ENCODE peak calls at places on chromosome 21, in nine cellular contexts. G is GM03348; V is uterus; W is cardiac septum; S is fibroblast of mammary gland; N is activated T-cell treated with anti-CD3 and anti-CD28 coated beads, Interleukin-2, amount 50 U/mL, for 72 hours; B is neural progenitor cell; X is NCI-H1105; J is germinal center. T is an unnamed sample.

GRCh38 chr21:34571994-34572393 is 42.9 kb downstream of the RCAN1 start:
- DNase-seq in J (no peak), N (no peak), B (no peak), V (no peak), X (no peak), G (no peak), W (no peak), S (no peak), T (no peak)

GRCh38 chr21:33217168-33217567 is 12.6 kb upstream of the IFNAR2 start:
- DNase-seq in N (no peak), S (no peak), J (no peak), W (no peak), G (no peak), V (no peak), X (no peak), B (no peak), T (no peak)

GRCh38 chr21:44697811-44698734 is 1.1 kb downstream of the KRTAP10-12 start:
- DNase-seq in B (peak), X (no peak), J (no peak), V (no peak), W (no peak), N (no peak), S (no peak), G (no peak), T (no peak)

GRCh38 chr21:36082140-36082742 is 12.4 kb downstream of the CBR1 start:
- DNase-seq in J (no peak), N (no peak), V (no peak), S (no peak), G (no peak), B (no peak), X (no peak), W (no peak), T (peak)

GRCh38 chr21:18772404-18772803 is 368.8 kb upstream of the TMPRSS15 start:
- DNase-seq in G (no peak), N (no peak), B (no peak), J (no peak), S (peak), V (no peak), W (no peak), X (no peak), T (peak)

GRCh38 chr21:41777934-41778815 is 11.3 kb upstream of the RIPK4 start:
- DNase-seq in W (peak), X (peak), N (peak), B (peak), G (peak), V (peak), J (no peak), S (peak), T (peak)

GRCh38 chr21:14916676-14917141 is 148.1 kb downstream of the NRIP1 start:
- DNase-seq in X (no peak), V (no peak), W (no peak), S (peak), B (no peak), G (no peak), J (no peak), N (no peak), T (peak)

GRCh38 chr21:34690041-34690792 is 21.4 kb downstream of the CLIC6 start:
- DNase-seq in X (peak), B (no peak), N (no peak), S (no peak), W (no peak), J (no peak), V (no peak), G (no peak), T (peak)

GRCh38 chr21:46071082-46071481 is 26.8 kb upstream of the COL6A2 start:
- DNase-seq in B (no peak), W (no peak), N (no peak), G (no peak), J (no peak), X (no peak), V (peak), S (no peak), T (no peak)

GRCh38 chr21:41967708-41968107 is 13.9 kb upstream of the C2CD2 start:
- DNase-seq in V (no peak), J (no peak), S (no peak), G (no peak), B (peak), W (no peak), X (no peak), N (no peak), T (no peak)

GRCh38 chr21:36647279-36648093 is 51.4 kb upstream of the SIM2 start:
- DNase-seq in N (no peak), W (no peak), J (no peak), X (no peak), G (no peak), B (peak), S (peak), V (no peak), T (peak)

GRCh38 chr21:42760361-42760970 is 107.0 kb downstream of the PDE9A start:
- DNase-seq in J (no peak), W (no peak), V (no peak), X (no peak), G (no peak), S (no peak), B (no peak), N (no peak), T (no peak)

GRCh38 chr21:17396948-17397347 is 115.9 kb upstream of the CXADR start:
- DNase-seq in X (no peak), W (no peak), N (no peak), B (no peak), S (no peak), J (no peak), V (no peak), G (no peak), T (no peak)

GRCh38 chr21:41958886-41959563 is 5.2 kb upstream of the C2CD2 start:
- DNase-seq in B (no peak), N (no peak), V (no peak), J (no peak), X (no peak), G (no peak), S (no peak), W (no peak), T (peak)

GRCh38 chr21:28605138-28605537 is 387.5 kb downstream of the LTN1 start:
- DNase-seq in N (no peak), W (no peak), J (peak), G (no peak), X (no peak), B (no peak), S (no peak), V (no peak), T (no peak)

GRCh38 chr21:45768011-45768740 is 124.7 kb downstream of the PCBP3 start:
- DNase-seq in B (no peak), X (no peak), S (peak), J (no peak), V (no peak), G (peak), N (peak), W (no peak), T (no peak)

GRCh38 chr21:46127239-46128105 is 27.9 kb downstream of the FTCD start:
- DNase-seq in N (peak), G (no peak), B (no peak), J (no peak), V (peak), S (peak), W (no peak), X (no peak), T (no peak)

GRCh38 chr21:35566874-35567273 is 493.5 kb downstream of the SETD4 start:
- DNase-seq in J (no peak), X (no peak), B (no peak), W (no peak), N (no peak), G (no peak), V (no peak), S (no peak), T (no peak)

GRCh38 chr21:14361958-14362357 is 21.0 kb downstream of the HSPA13 start:
- DNase-seq in J (no peak), B (no peak), X (no peak), N (no peak), S (peak), W (no peak), G (peak), V (no peak), T (peak)

GRCh38 chr21:45152265-45152746 is 77.9 kb downstream of the ADARB1 start:
- DNase-seq in S (no peak), B (peak), J (peak), V (no peak), G (no peak), N (peak), W (peak), X (no peak), T (no peak)

GRCh38 chr21:34942911-34943310 is 106.2 kb downstream of the RUNX1 start:
- DNase-seq in G (no peak), X (no peak), V (no peak), J (no peak), S (no peak), W (no peak), B (no peak), N (no peak), T (no peak)

GRCh38 chr21:44436958-44437357 is 18.4 kb upstream of the LRRC3 start:
- DNase-seq in N (no peak), B (no peak), G (no peak), S (no peak), J (no peak), X (no peak), W (peak), V (no peak), T (no peak)

GRCh38 chr21:31731112-31731801 is 661 bp downstream of the SCAF4 start:
- DNase-seq in G (peak), X (peak), B (peak), N (peak), W (no peak), V (peak), S (peak), J (peak), T (no peak)

GRCh38 chr21:42724226-42724920 is 71.0 kb downstream of the PDE9A start:
- DNase-seq in B (no peak), X (no peak), V (no peak), J (no peak), W (no peak), N (no peak), S (peak), G (peak), T (peak)

GRCh38 chr21:36015096-36015495 is 45.2 kb downstream of the SETD4 start:
- DNase-seq in V (no peak), X (no peak), G (peak), W (no peak), B (no peak), J (no peak), S (peak), N (no peak), T (no peak)

GRCh38 chr21:42190492-42190875 is 28.5 kb upstream of the ABCG1 start:
- DNase-seq in N (no peak), V (no peak), B (no peak), W (no peak), S (no peak), J (no peak), X (no peak), G (no peak), T (no peak)

GRCh38 chr21:41075668-41076463 is 92.1 kb upstream of the BACE2 start:
- DNase-seq in S (no peak), V (no peak), J (no peak), X (no peak), W (no peak), N (no peak), B (no peak), G (no peak), T (no peak)

GRCh38 chr21:46172863-46173528 is 11.3 kb downstream of the SPATC1L start:
- DNase-seq in G (no peak), N (no peak), W (peak), B (no peak), S (no peak), J (no peak), V (no peak), X (no peak), T (no peak)

GRCh38 chr21:22965455-22966125 is 1967.4 kb downstream of the NCAM2 start:
- DNase-seq in J (no peak), V (no peak), S (no peak), N (no peak), B (no peak), X (no peak), W (no peak), G (no peak), T (peak)

GRCh38 chr21:32976791-32977190 is 48.9 kb upstream of the OLIG2 start:
- DNase-seq in V (no peak), W (no peak), B (no peak), G (no peak), S (no peak), X (no peak), N (no peak), J (no peak), T (no peak)

GRCh38 chr21:27674037-27674436 is 707.1 kb upstream of the ADAMTS5 start:
- DNase-seq in N (no peak), J (no peak), G (peak), S (peak), X (no peak), W (no peak), B (no peak), V (no peak), T (peak)

GRCh38 chr21:42677339-42678117 is 24.1 kb downstream of the PDE9A start:
- DNase-seq in S (peak), B (no peak), J (no peak), W (no peak), N (no peak), X (no peak), G (no peak), V (no peak), T (peak)

GRCh38 chr21:42421018-42421793 is 17.5 kb downstream of the UBASH3A start:
- DNase-seq in V (no peak), X (no peak), B (no peak), G (no peak), W (peak), J (no peak), S (no peak), N (peak), T (no peak)

GRCh38 chr21:38661296-38662223 is 144.2 kb upstream of the ETS2 start:
- DNase-seq in G (peak), W (peak), B (peak), S (peak), N (peak), J (no peak), X (no peak), V (peak), T (no peak)

GRCh38 chr21:43834146-43834905 is 30.7 kb upstream of the AGPAT3 start:
- DNase-seq in S (no peak), X (no peak), G (no peak), B (no peak), J (no peak), V (no peak), W (no peak), N (no peak), T (no peak)

GRCh38 chr21:26637346-26637745 is 64.3 kb upstream of the CYYR1 start:
- DNase-seq in S (no peak), G (no peak), N (no peak), V (no peak), X (no peak), J (no peak), W (no peak), B (no peak), T (peak)

GRCh38 chr21:39319814-39320332 is 6.4 kb upstream of the BRWD1 start:
- DNase-seq in S (peak), V (no peak), W (no peak), J (no peak), N (no peak), G (peak), X (no peak), B (no peak), T (peak)

GRCh38 chr21:41210405-41211040 is 42.6 kb downstream of the BACE2 start:
- DNase-seq in V (no peak), J (no peak), B (peak), S (peak), N (no peak), G (no peak), W (no peak), X (no peak), T (no peak)

GRCh38 chr21:28714795-28715464 is 277.7 kb downstream of the LTN1 start:
- DNase-seq in V (no peak), W (no peak), B (no peak), X (no peak), S (peak), G (no peak), J (no peak), N (no peak), T (no peak)

T was measured in PC-3.